ENCODE peak calls at places on chromosomes 16 and 17, in nine cellular contexts. One of them, this sample, is unnamed.
A peak's percentile ranks its signal among the peaks of the same experiment; 100 is the strongest.

GRCh38 chr16:29007865-29008593 is 23.2 kb downstream of the LAT start:
- DNase-seq in Peyer's patch: peak; percentile 58
- DNase-seq in aorta: no peak
- DNase-seq in psoas muscle: no peak
- DNase-seq in hepatocyte: no peak
- DNase-seq in small intestine: no peak
- DNase-seq in CD8-positive, alpha-beta memory T cell: no peak
- DNase-seq in left lung: no peak
- DNase-seq in mucosa of descending colon: peak; percentile 47
- DNase-seq in this sample: no peak

GRCh38 chr17:67456103-67456502 is 79.0 kb downstream of the PITPNC1 start:
- DNase-seq in Peyer's patch: no peak
- DNase-seq in aorta: no peak
- DNase-seq in psoas muscle: no peak
- DNase-seq in hepatocyte: no peak
- DNase-seq in small intestine: no peak
- DNase-seq in CD8-positive, alpha-beta memory T cell: no peak
- DNase-seq in left lung: no peak
- DNase-seq in mucosa of descending colon: no peak
- DNase-seq in this sample: no peak

GRCh38 chr17:50864747-50865059 is 1.5 kb downstream of the TOB1 start:
- DNase-seq in Peyer's patch: no peak
- DNase-seq in aorta: no peak
- DNase-seq in psoas muscle: no peak
- DNase-seq in hepatocyte: no peak
- DNase-seq in small intestine: no peak
- DNase-seq in CD8-positive, alpha-beta memory T cell: no peak
- DNase-seq in left lung: no peak
- DNase-seq in mucosa of descending colon: no peak
- DNase-seq in this sample: peak; percentile 27

GRCh38 chr17:34981538-34982241 is 1.4 kb downstream of the LIG3 start:
- DNase-seq in Peyer's patch: no peak
- DNase-seq in aorta: no peak
- DNase-seq in psoas muscle: no peak
- DNase-seq in hepatocyte: peak; percentile 43
- DNase-seq in small intestine: peak; percentile 54
- DNase-seq in CD8-positive, alpha-beta memory T cell: no peak
- DNase-seq in left lung: no peak
- DNase-seq in mucosa of descending colon: no peak
- DNase-seq in this sample: peak; percentile 10

GRCh38 chr16:8951447-8952280 is 12.0 kb downstream of the USP7 start:
- DNase-seq in Peyer's patch: no peak
- DNase-seq in aorta: no peak
- DNase-seq in psoas muscle: no peak
- DNase-seq in hepatocyte: no peak
- DNase-seq in small intestine: no peak
- DNase-seq in CD8-positive, alpha-beta memory T cell: no peak
- DNase-seq in left lung: no peak
- DNase-seq in mucosa of descending colon: no peak
- DNase-seq in this sample: no peak

GRCh38 chr16:67928561-67929364 is 2.9 kb downstream of the CTRL start:
- DNase-seq in Peyer's patch: peak; percentile 88
- DNase-seq in aorta: peak; percentile 77
- DNase-seq in psoas muscle: peak; percentile 75
- DNase-seq in hepatocyte: peak; percentile 80
- DNase-seq in small intestine: peak; percentile 71
- DNase-seq in CD8-positive, alpha-beta memory T cell: peak; percentile 59
- DNase-seq in left lung: peak; percentile 90
- DNase-seq in mucosa of descending colon: peak; percentile 79
- DNase-seq in this sample: peak; percentile 85

GRCh38 chr17:29090746-29091395 is 47.9 kb downstream of the PIPOX start:
- DNase-seq in Peyer's patch: no peak
- DNase-seq in aorta: no peak
- DNase-seq in psoas muscle: no peak
- DNase-seq in hepatocyte: no peak
- DNase-seq in small intestine: no peak
- DNase-seq in CD8-positive, alpha-beta memory T cell: no peak
- DNase-seq in left lung: no peak
- DNase-seq in mucosa of descending colon: no peak
- DNase-seq in this sample: no peak

GRCh38 chr16:50474138-50474537 is 74.1 kb upstream of the NKD1 start:
- DNase-seq in Peyer's patch: no peak
- DNase-seq in aorta: no peak
- DNase-seq in psoas muscle: no peak
- DNase-seq in hepatocyte: no peak
- DNase-seq in small intestine: no peak
- DNase-seq in CD8-positive, alpha-beta memory T cell: no peak
- DNase-seq in left lung: no peak
- DNase-seq in mucosa of descending colon: no peak
- DNase-seq in this sample: no peak

GRCh38 chr16:66389256-66390175 is 23.0 kb downstream of the CDH5 start:
- DNase-seq in Peyer's patch: peak; percentile 32
- DNase-seq in aorta: no peak
- DNase-seq in psoas muscle: no peak
- DNase-seq in hepatocyte: no peak
- DNase-seq in small intestine: no peak
- DNase-seq in CD8-positive, alpha-beta memory T cell: no peak
- DNase-seq in left lung: no peak
- DNase-seq in mucosa of descending colon: no peak
- DNase-seq in this sample: no peak

GRCh38 chr16:66386629-66387622 is 20.4 kb downstream of the CDH5 start:
- DNase-seq in Peyer's patch: peak; percentile 40
- DNase-seq in aorta: no peak
- DNase-seq in psoas muscle: no peak
- DNase-seq in hepatocyte: no peak
- DNase-seq in small intestine: peak; percentile 71
- DNase-seq in CD8-positive, alpha-beta memory T cell: no peak
- DNase-seq in left lung: no peak
- DNase-seq in mucosa of descending colon: no peak
- DNase-seq in this sample: no peak

GRCh38 chr16:66387817-66388332 is 21.4 kb downstream of the CDH5 start:
- DNase-seq in Peyer's patch: peak; percentile 11
- DNase-seq in aorta: no peak
- DNase-seq in psoas muscle: no peak
- DNase-seq in hepatocyte: no peak
- DNase-seq in small intestine: no peak
- DNase-seq in CD8-positive, alpha-beta memory T cell: no peak
- DNase-seq in left lung: no peak
- DNase-seq in mucosa of descending colon: no peak
- DNase-seq in this sample: no peak

GRCh38 chr16:66390346-66391108 is 24.0 kb downstream of the CDH5 start:
- DNase-seq in Peyer's patch: peak; percentile 27
- DNase-seq in aorta: no peak
- DNase-seq in psoas muscle: no peak
- DNase-seq in hepatocyte: no peak
- DNase-seq in small intestine: no peak
- DNase-seq in CD8-positive, alpha-beta memory T cell: no peak
- DNase-seq in left lung: no peak
- DNase-seq in mucosa of descending colon: no peak
- DNase-seq in this sample: no peak

DNA sequence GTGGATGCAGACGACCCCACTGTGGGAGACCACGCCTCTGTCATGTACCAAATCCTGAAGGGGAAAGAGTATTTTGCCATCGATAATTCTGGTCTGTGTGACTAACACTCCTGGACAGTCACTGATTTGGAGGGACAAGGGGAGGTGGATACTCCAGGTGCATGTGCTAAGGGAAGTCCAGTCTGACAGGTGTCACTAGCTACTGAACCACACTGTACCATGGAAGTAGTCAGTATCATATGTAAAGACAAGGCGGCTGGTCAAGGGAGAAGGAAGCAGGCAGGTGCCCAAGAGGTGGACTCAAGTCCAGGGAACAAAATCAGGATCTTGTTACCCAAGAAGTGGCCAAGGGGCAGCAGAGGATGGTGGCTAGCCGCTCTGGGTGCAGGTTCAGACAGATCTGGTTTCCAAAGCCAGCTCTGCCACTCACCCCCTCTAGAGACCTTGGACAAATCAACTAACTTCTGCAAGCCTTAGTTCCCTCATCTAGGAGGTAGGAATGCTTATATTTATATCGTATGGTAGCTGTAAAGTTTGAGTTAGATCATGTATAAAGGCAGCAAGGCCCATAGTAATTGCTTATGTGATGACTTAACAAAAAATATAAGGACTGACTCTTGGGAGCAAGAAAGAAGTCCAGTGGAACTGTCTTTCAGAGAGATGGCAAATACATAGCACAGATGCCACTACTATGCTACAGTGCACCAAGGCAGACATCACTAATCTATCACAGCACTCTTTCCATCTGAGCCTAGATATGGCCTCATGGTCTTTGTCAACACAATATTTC is 22.1 kb downstream of the CDH5 start:
- DNase-seq in Peyer's patch: no peak
- DNase-seq in aorta: no peak
- DNase-seq in psoas muscle: no peak
- DNase-seq in hepatocyte: no peak
- DNase-seq in small intestine: no peak
- DNase-seq in CD8-positive, alpha-beta memory T cell: no peak
- DNase-seq in left lung: no peak
- DNase-seq in mucosa of descending colon: no peak
- DNase-seq in this sample: no peak
- H3K4me1 ChIP-seq in Peyer's patch: no peaks in the 10 kb centered on the region
- H3K4me1 ChIP-seq in aorta: no peaks in the 10 kb centered on the region
- H3K4me1 ChIP-seq in psoas muscle: no peaks in the 10 kb centered on the region
- H3K4me1 ChIP-seq in hepatocyte: no peaks in the 10 kb centered on the region
- H3K4me1 ChIP-seq in small intestine: no peaks in the 10 kb centered on the region
- H3K4me1 ChIP-seq in CD8-positive, alpha-beta memory T cell: no peaks in the 10 kb centered on the region
- H3K4me1 ChIP-seq in left lung: no peaks in the 10 kb centered on the region
- H3K4me1 ChIP-seq in mucosa of descending colon: no peaks in the 10 kb centered on the region
- H3K4me1 ChIP-seq in this sample: no peaks in the 10 kb centered on the region

GRCh38 chr16:2329532-2329931 is 11.0 kb downstream of the ABCA3 start:
- DNase-seq in Peyer's patch: peak; percentile 27
- DNase-seq in aorta: no peak
- DNase-seq in psoas muscle: no peak
- DNase-seq in hepatocyte: no peak
- DNase-seq in small intestine: no peak
- DNase-seq in CD8-positive, alpha-beta memory T cell: no peak
- DNase-seq in left lung: peak; percentile 89
- DNase-seq in mucosa of descending colon: no peak
- DNase-seq in this sample: no peak

GRCh38 chr16:2331932-2332267 is 8.6 kb downstream of the ABCA3 start:
- DNase-seq in Peyer's patch: no peak
- DNase-seq in aorta: no peak
- DNase-seq in psoas muscle: no peak
- DNase-seq in hepatocyte: no peak
- DNase-seq in small intestine: no peak
- DNase-seq in CD8-positive, alpha-beta memory T cell: no peak
- DNase-seq in left lung: no peak
- DNase-seq in mucosa of descending colon: no peak
- DNase-seq in this sample: no peak

GRCh38 chr16:2333231-2333630 is 7.3 kb downstream of the ABCA3 start:
- DNase-seq in Peyer's patch: peak; percentile 15
- DNase-seq in aorta: no peak
- DNase-seq in psoas muscle: no peak
- DNase-seq in hepatocyte: no peak
- DNase-seq in small intestine: no peak
- DNase-seq in CD8-positive, alpha-beta memory T cell: no peak
- DNase-seq in left lung: no peak
- DNase-seq in mucosa of descending colon: no peak
- DNase-seq in this sample: no peak

GRCh38 chr16:2333772-2334379 is 6.7 kb downstream of the ABCA3 start:
- DNase-seq in Peyer's patch: peak; percentile 22
- DNase-seq in aorta: no peak
- DNase-seq in psoas muscle: no peak
- DNase-seq in hepatocyte: no peak
- DNase-seq in small intestine: no peak
- DNase-seq in CD8-positive, alpha-beta memory T cell: no peak
- DNase-seq in left lung: no peak
- DNase-seq in mucosa of descending colon: no peak
- DNase-seq in this sample: no peak

GRCh38 chr16:2331199-2331931 is 9.2 kb downstream of the ABCA3 start:
- DNase-seq in Peyer's patch: peak; percentile 25
- DNase-seq in aorta: no peak
- DNase-seq in psoas muscle: no peak
- DNase-seq in hepatocyte: no peak
- DNase-seq in small intestine: no peak
- DNase-seq in CD8-positive, alpha-beta memory T cell: no peak
- DNase-seq in left lung: peak; percentile 85
- DNase-seq in mucosa of descending colon: no peak
- DNase-seq in this sample: no peak
- H3K4me3 ChIP-seq in Peyer's patch: no peak overlapping the region
- H3K4me3 ChIP-seq in aorta: no peak overlapping the region
- H3K4me3 ChIP-seq in psoas muscle: no peak overlapping the region
- H3K4me3 ChIP-seq in hepatocyte: no peak overlapping the region
- H3K4me3 ChIP-seq in small intestine: no peak overlapping the region
- H3K4me3 ChIP-seq in CD8-positive, alpha-beta memory T cell: no peak overlapping the region
- H3K4me3 ChIP-seq in left lung: no peak overlapping the region
- H3K4me3 ChIP-seq in mucosa of descending colon: no peak overlapping the region
- H3K4me3 ChIP-seq in this sample: no peak overlapping the region

DNA sequence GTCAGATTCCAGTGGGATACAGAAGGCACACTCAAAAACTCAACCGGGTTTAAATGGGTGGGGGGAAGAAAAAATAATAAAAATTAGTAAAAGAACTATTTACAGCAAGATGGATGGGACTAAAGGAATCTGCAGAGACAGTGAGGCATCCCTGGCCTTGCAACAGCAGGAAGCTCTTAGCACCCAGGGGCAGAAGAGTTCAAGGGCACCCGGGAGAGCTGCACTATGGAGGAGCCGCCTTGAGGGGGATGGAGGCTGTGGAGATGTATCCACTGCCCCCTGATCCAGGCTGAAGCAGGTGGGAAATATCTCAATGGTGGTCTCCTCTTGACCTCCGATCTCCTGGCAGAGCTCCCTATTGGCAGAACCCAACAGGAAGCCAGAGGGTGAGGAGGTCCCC is 69.4 kb upstream of the NFAT5 start:
- DNase-seq in Peyer's patch: no peak
- DNase-seq in aorta: no peak
- DNase-seq in psoas muscle: no peak
- DNase-seq in hepatocyte: no peak
- DNase-seq in small intestine: no peak
- DNase-seq in CD8-positive, alpha-beta memory T cell: no peak
- DNase-seq in left lung: no peak
- DNase-seq in mucosa of descending colon: no peak
- DNase-seq in this sample: no peak
- H3K4me1 ChIP-seq in Peyer's patch: no peaks in the 10 kb centered on the region
- H3K4me1 ChIP-seq in aorta: no peaks in the 10 kb centered on the region
- H3K4me1 ChIP-seq in psoas muscle: no peaks in the 10 kb centered on the region
- H3K4me1 ChIP-seq in hepatocyte: no peaks in the 10 kb centered on the region
- H3K4me1 ChIP-seq in small intestine: no peaks in the 10 kb centered on the region
- H3K4me1 ChIP-seq in CD8-positive, alpha-beta memory T cell: no peaks in the 10 kb centered on the region
- H3K4me1 ChIP-seq in left lung: no peaks in the 10 kb centered on the region
- H3K4me1 ChIP-seq in mucosa of descending colon: no peaks in the 10 kb centered on the region
- H3K4me1 ChIP-seq in this sample: no peaks in the 10 kb centered on the region

GRCh38 chr17:39195568-39196160 is 1.8 kb downstream of the CACNB1 start:
- DNase-seq in Peyer's patch: peak; percentile 69
- DNase-seq in aorta: no peak
- DNase-seq in psoas muscle: no peak
- DNase-seq in hepatocyte: no peak
- DNase-seq in small intestine: no peak
- DNase-seq in CD8-positive, alpha-beta memory T cell: peak; percentile 19
- DNase-seq in left lung: no peak
- DNase-seq in mucosa of descending colon: no peak
- DNase-seq in this sample: no peak

GRCh38 chr17:39192901-39193300 is 4.6 kb downstream of the CACNB1 start:
- DNase-seq in Peyer's patch: no peak
- DNase-seq in aorta: no peak
- DNase-seq in psoas muscle: no peak
- DNase-seq in hepatocyte: no peak
- DNase-seq in small intestine: no peak
- DNase-seq in CD8-positive, alpha-beta memory T cell: no peak
- DNase-seq in left lung: no peak
- DNase-seq in mucosa of descending colon: no peak
- DNase-seq in this sample: no peak

GRCh38 chr17:39194985-39195524 is 2.4 kb downstream of the CACNB1 start:
- DNase-seq in Peyer's patch: no peak
- DNase-seq in aorta: no peak
- DNase-seq in psoas muscle: no peak
- DNase-seq in hepatocyte: no peak
- DNase-seq in small intestine: no peak
- DNase-seq in CD8-positive, alpha-beta memory T cell: no peak
- DNase-seq in left lung: no peak
- DNase-seq in mucosa of descending colon: no peak
- DNase-seq in this sample: no peak

GRCh38 chr17:39193346-39193745 is 4.1 kb downstream of the CACNB1 start:
- DNase-seq in Peyer's patch: no peak
- DNase-seq in aorta: no peak
- DNase-seq in psoas muscle: peak; percentile 72
- DNase-seq in hepatocyte: no peak
- DNase-seq in small intestine: no peak
- DNase-seq in CD8-positive, alpha-beta memory T cell: no peak
- DNase-seq in left lung: no peak
- DNase-seq in mucosa of descending colon: no peak
- DNase-seq in this sample: no peak

DNA sequence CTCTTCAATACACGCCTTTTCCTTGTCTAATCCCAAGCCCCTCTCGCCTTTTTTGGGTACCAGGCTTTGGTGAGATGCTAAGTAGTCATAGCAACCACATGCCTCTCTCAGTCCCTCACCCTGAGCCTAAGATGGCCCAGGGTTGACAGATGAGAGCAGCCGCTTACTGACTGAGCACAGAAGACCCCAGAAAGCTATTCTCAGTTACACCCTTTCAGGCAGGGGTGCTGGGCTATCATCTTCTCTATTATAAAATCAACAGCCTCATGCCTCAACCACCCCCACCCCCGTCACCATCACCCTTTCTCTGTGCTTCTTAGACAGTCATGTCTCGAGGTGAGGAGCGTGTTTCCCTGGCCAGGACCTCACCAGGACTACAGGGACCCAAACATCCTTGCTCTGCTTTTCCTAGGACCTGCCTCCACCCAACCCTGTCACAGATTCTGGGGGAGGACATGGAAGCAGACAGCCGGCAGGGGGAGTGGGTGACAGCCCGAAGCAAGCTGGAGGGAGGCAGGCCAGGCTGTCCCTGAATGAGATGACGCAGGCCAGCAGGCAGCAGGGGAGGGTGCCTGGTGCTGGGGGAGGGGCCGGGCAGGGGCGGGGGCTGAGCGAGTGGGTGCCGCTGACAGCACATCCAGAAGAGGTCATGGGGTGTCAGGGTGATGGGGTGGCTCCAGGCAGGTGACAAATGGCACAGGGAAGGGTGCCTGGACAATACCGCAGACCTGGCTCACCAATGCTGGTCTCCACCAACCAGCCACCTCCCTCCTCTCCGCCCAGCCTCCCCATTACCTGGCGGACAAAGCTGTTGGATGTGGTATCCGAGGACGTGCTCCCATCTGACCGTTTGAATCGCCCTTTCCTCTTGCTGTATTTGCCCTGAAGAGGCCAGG is 3.1 kb downstream of the CACNB1 start:
- DNase-seq in Peyer's patch: no peak
- DNase-seq in aorta: peak; percentile 84
- DNase-seq in psoas muscle: peak; percentile 91
- DNase-seq in hepatocyte: peak; percentile 61
- DNase-seq in small intestine: no peak
- DNase-seq in CD8-positive, alpha-beta memory T cell: no peak
- DNase-seq in left lung: no peak
- DNase-seq in mucosa of descending colon: peak; percentile 66
- DNase-seq in this sample: peak; percentile 62
- H3K4me3 ChIP-seq in Peyer's patch: no peak overlapping the region
- H3K4me3 ChIP-seq in aorta: no peak overlapping the region
- H3K4me3 ChIP-seq in psoas muscle: peak overlapping the region; percentile 90
- H3K4me3 ChIP-seq in hepatocyte: no peak overlapping the region
- H3K4me3 ChIP-seq in small intestine: no peak overlapping the region
- H3K4me3 ChIP-seq in CD8-positive, alpha-beta memory T cell: no peak overlapping the region
- H3K4me3 ChIP-seq in left lung: no peak overlapping the region
- H3K4me3 ChIP-seq in mucosa of descending colon: no peak overlapping the region
- H3K4me3 ChIP-seq in this sample: no peak overlapping the region